ENCODE peak calls at places on chromosomes 16 and 17, in four cellular contexts. E is SK-N-SH, L is GM12878, T is K562. M is an unnamed sample.

GRCh38 chr17:32441886-32442285 is 2.4 kb upstream of the PSMD11 start:
- DNase-seq in T (no peak), L (no peak), E (no peak), M (no peak)

GRCh38 chr17:80730739-80731138 is 186.1 kb downstream of the RPTOR start:
- DNase-seq in E (no peak), T (no peak), L (no peak), M (no peak)

GRCh38 chr16:11160676-11161115 is 95.3 kb downstream of the SOCS1 start:
- DNase-seq in T (peak), L (no peak), E (no peak), M (no peak)

GRCh38 chr16:49127103-49127502 is 154.5 kb downstream of the CBLN1 start:
- DNase-seq in E (no peak), T (peak), L (no peak), M (peak)

GRCh38 chr17:8062435-8062806 is 23.6 kb downstream of the ALOX15B start:
- DNase-seq in L (no peak), E (no peak), T (no peak), M (no peak)

GRCh38 chr16:80027007-80027965 is 426.7 kb upstream of the MAF start:
- DNase-seq in L (peak), E (no peak), T (peak), M (peak)

GRCh38 chr16:77956231-77956630 is 66.1 kb upstream of the CLEC3A start:
- DNase-seq in T (no peak), L (no peak), E (no peak), M (no peak)

GRCh38 chr17:9444687-9445086 is 130.9 kb downstream of the STX8 start:
- DNase-seq in T (no peak), L (no peak), E (no peak), M (no peak)

GRCh38 chr16:4051591-4051990 is 64.7 kb downstream of the ADCY9 start:
- DNase-seq in E (no peak), T (no peak), L (no peak), M (no peak)

DNA sequence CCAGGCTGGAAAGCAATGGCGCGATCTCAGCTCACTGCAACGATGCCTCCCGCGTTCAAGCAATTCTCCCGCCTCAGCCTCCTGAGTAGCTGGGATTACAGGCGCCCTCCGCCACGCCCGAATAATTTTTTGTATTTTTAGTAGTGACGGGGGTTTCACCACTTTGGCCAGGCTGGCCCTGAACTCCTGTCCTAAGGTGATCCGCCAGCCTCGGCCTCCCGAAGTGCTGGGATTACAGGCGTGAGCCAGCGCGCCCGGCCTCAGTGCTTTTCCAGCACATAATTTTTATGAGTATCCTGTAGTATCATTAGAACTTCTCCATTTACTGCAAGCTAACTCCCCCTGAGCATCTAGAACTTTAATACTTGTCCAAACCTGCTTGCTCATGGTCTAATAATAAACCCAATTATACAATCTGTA is 1.8 kb downstream of the UBE2G1 start:
- DNase-seq in T (no peak), E (no peak), L (no peak), M (no peak)
- TF ChIP-seq USF1 in T (no peak), E (no peak), L (no peak), M (no peak)

GRCh38 chr17:38893612-38894011 is 23.8 kb downstream of the LASP1 start:
- DNase-seq in L (no peak), E (no peak), T (no peak), M (no peak)
- TF ChIP-seq USF1 in L (no peak), E (no peak), T (no peak), M (no peak)

GRCh38 chr17:1934901-1935300 is 90.2 kb downstream of the RTN4RL1 start:
- DNase-seq in T (no peak), E (no peak), L (no peak), M (no peak)
- TF ChIP-seq USF1 in T (no peak), E (no peak), L (no peak), M (no peak)

DNA sequence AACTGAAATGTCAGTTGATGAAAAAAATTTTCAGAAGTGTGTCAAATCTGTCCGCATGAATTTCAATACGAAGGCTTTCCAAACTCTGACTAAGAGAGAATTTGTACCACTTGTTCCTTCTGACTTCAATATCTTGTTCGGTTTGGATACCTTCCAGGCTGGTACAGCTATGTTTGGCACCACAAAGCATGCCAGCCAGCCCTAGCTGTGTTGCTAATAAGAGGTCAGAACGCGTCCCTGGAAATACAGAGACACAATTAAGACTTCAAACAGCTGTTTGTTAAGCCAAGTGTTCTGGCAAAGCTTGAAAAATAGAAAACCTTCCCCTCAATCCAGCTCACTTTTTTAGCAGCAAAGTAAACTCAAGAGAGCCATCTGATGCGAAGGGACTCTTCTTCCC is 35.2 kb downstream of the GRB2 start:
- DNase-seq in L (no peak), T (no peak), E (no peak), M (no peak)
- TF ChIP-seq USF1 in L (no peak), T (no peak), E (no peak), M (no peak)

DNA sequence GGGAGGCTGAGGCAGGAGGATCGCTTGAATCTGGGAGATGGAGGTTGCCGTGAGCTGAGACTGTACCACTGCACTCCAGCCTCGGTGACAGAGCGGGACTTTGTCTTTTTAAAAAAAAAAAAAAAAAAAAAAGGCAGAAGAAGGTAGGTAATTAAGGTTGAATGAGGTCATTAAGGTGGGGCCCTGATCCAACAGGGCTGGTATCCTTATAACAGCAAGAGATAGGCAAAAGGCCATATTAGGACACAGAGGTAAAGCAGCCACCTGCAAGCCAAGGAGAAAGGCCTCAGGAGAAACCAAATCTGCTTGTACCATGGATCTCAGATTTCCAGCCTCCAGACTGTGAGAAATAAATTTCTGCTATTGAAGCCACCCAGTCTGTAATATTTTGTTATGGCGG is 60.3 kb downstream of the SPAG9 start:
- DNase-seq in T (no peak), E (no peak), L (no peak), M (no peak)
- TF ChIP-seq USF1 in T (no peak), E (no peak), L (no peak), M (no peak)

GRCh38 chr17:76202516-76202915 is 37.8 kb downstream of the RNF157 start:
- DNase-seq in T (no peak), E (no peak), L (no peak), M (no peak)
- TF ChIP-seq USF1 in T (no peak), E (no peak), L (no peak), M (no peak)

M was measured in WTC11.